ENCODE peak calls at places on chromosomes 2 and 18, in five cellular contexts. One of them, this sample, is unnamed.

GRCh38 chr2:239693330-239693729 is 292.5 kb upstream of the HDAC4 start:
- DNase-seq in tibial nerve: no peak
- DNase-seq in kidney: no peak
- DNase-seq in heart right ventricle: no peak
- DNase-seq in fibroblast of the aortic adventitia: no peak
- DNase-seq in this sample: no peak

GRCh38 chr2:113281920-113282746 is 3.4 kb upstream of the PAX8 start:
- DNase-seq in heart right ventricle: no peak
- DNase-seq in fibroblast of the aortic adventitia: no peak
- DNase-seq in kidney: no peak
- DNase-seq in tibial nerve: no peak
- DNase-seq in this sample: no peak

GRCh38 chr2:200507179-200507578 is 2.7 kb downstream of the KCTD18 start:
- DNase-seq in fibroblast of the aortic adventitia: no peak
- DNase-seq in kidney: no peak
- DNase-seq in heart right ventricle: no peak
- DNase-seq in tibial nerve: no peak
- DNase-seq in this sample: no peak

GRCh38 chr2:225002039-225002655 is 40.1 kb downstream of the DOCK10 start:
- DNase-seq in fibroblast of the aortic adventitia: peak; percentile 88
- DNase-seq in tibial nerve: peak; percentile 78
- DNase-seq in kidney: no peak
- DNase-seq in heart right ventricle: peak; percentile 53
- DNase-seq in this sample: no peak

GRCh38 chr2:26609839-26610277 is 31.3 kb downstream of the CIB4 start:
- DNase-seq in kidney: no peak
- DNase-seq in heart right ventricle: no peak
- DNase-seq in fibroblast of the aortic adventitia: no peak
- DNase-seq in tibial nerve: no peak
- DNase-seq in this sample: no peak

GRCh38 chr2:230591850-230592249 is 120.8 kb upstream of the CAB39 start:
- DNase-seq in heart right ventricle: no peak
- DNase-seq in kidney: no peak
- DNase-seq in fibroblast of the aortic adventitia: no peak
- DNase-seq in tibial nerve: no peak
- DNase-seq in this sample: no peak

GRCh38 chr18:3441290-3441689 is 8.7 kb upstream of the TGIF1 start:
- DNase-seq in tibial nerve: no peak
- DNase-seq in fibroblast of the aortic adventitia: peak; percentile 14
- DNase-seq in heart right ventricle: peak; percentile 37
- DNase-seq in kidney: no peak
- DNase-seq in this sample: no peak

GRCh38 chr2:118197011-118197695 is 108.9 kb downstream of the INSIG2 start:
- DNase-seq in kidney: no peak
- DNase-seq in tibial nerve: no peak
- DNase-seq in heart right ventricle: no peak
- DNase-seq in fibroblast of the aortic adventitia: peak; percentile 18
- DNase-seq in this sample: no peak

GRCh38 chr2:121363632-121364420 is 78.8 kb upstream of the TFCP2L1 start:
- DNase-seq in tibial nerve: peak; percentile 48
- DNase-seq in heart right ventricle: no peak
- DNase-seq in kidney: no peak
- DNase-seq in fibroblast of the aortic adventitia: peak; percentile 88
- DNase-seq in this sample: no peak

GRCh38 chr2:127080226-127080940 is 26.6 kb downstream of the BIN1 start:
- DNase-seq in fibroblast of the aortic adventitia: no peak
- DNase-seq in kidney: no peak
- DNase-seq in heart right ventricle: peak; percentile 32
- DNase-seq in tibial nerve: no peak
- DNase-seq in this sample: no peak

GRCh38 chr2:44280869-44281268 is 5.6 kb downstream of the SLC3A1 start:
- DNase-seq in tibial nerve: no peak
- DNase-seq in heart right ventricle: no peak
- DNase-seq in fibroblast of the aortic adventitia: no peak
- DNase-seq in kidney: no peak
- DNase-seq in this sample: no peak

GRCh38 chr18:76496200-76496890 is 1.3 kb upstream of the ZNF516 start:
- DNase-seq in heart right ventricle: peak; percentile 44
- DNase-seq in tibial nerve: peak; percentile 66
- DNase-seq in kidney: peak; percentile 83
- DNase-seq in fibroblast of the aortic adventitia: peak; percentile 82
- DNase-seq in this sample: peak; percentile 90
- H3K4me3 ChIP-seq in heart right ventricle: peak overlapping the region; percentile 67
- H3K4me3 ChIP-seq in tibial nerve: peak overlapping the region; percentile 75
- H3K4me3 ChIP-seq in kidney: peak overlapping the region; percentile 64
- H3K4me3 ChIP-seq in fibroblast of the aortic adventitia: peak overlapping the region; percentile 77
- H3K4me3 ChIP-seq in this sample: peak overlapping the region; percentile 62

GRCh38 chr2:128538401-128538800 is 219.7 kb upstream of the HS6ST1 start:
- DNase-seq in heart right ventricle: no peak
- DNase-seq in fibroblast of the aortic adventitia: no peak
- DNase-seq in tibial nerve: no peak
- DNase-seq in kidney: no peak
- DNase-seq in this sample: no peak

GRCh38 chr2:128537646-128538045 is 219.0 kb upstream of the HS6ST1 start:
- DNase-seq in tibial nerve: no peak
- DNase-seq in heart right ventricle: no peak
- DNase-seq in fibroblast of the aortic adventitia: no peak
- DNase-seq in kidney: no peak
- DNase-seq in this sample: no peak

GRCh38 chr2:128534688-128535392 is 216.2 kb upstream of the HS6ST1 start:
- DNase-seq in fibroblast of the aortic adventitia: no peak
- DNase-seq in heart right ventricle: no peak
- DNase-seq in kidney: no peak
- DNase-seq in tibial nerve: no peak
- DNase-seq in this sample: peak; percentile 4

GRCh38 chr2:128536925-128537620 is 218.4 kb upstream of the HS6ST1 start:
- DNase-seq in fibroblast of the aortic adventitia: peak; percentile 81
- DNase-seq in heart right ventricle: no peak
- DNase-seq in kidney: no peak
- DNase-seq in tibial nerve: no peak
- DNase-seq in this sample: no peak

DNA sequence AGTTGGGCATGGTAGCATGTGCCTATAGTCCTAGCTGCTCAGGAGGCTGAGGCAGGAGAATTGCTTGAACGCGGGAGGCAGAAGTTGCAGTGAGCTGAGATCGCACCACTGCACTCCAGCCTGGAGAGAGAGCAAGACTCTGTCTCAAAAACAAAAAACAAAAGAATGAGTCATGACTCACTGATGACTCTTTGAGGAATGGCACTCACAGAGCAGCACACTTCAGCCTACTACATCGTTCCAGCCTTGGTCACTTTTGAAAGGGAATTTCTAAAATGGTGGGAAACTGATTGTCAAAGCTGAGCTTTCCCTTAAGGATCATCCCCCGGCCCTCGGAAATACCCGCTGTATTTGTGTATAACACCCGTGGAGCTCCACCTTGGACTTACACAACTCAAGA is 217.3 kb upstream of the HS6ST1 start:
- DNase-seq in kidney: no peak
- DNase-seq in tibial nerve: no peak
- DNase-seq in fibroblast of the aortic adventitia: peak; percentile 63
- DNase-seq in heart right ventricle: no peak
- DNase-seq in this sample: no peak
- TF ChIP-seq CTCF in kidney: no peak
- TF ChIP-seq CTCF in tibial nerve: no peak
- TF ChIP-seq CTCF in fibroblast of the aortic adventitia: no peak
- TF ChIP-seq CTCF in heart right ventricle: no peak
- TF ChIP-seq CTCF in this sample: no peak

GRCh38 chr2:210169871-210170441 is 1.3 kb downstream of the KANSL1L start:
- DNase-seq in kidney: no peak
- DNase-seq in tibial nerve: no peak
- DNase-seq in fibroblast of the aortic adventitia: peak; percentile 84
- DNase-seq in heart right ventricle: no peak
- DNase-seq in this sample: no peak

GRCh38 chr2:210171309-210172218 is at the start of gene KANSL1L:
- DNase-seq in fibroblast of the aortic adventitia: peak; percentile 94
- DNase-seq in heart right ventricle: peak; percentile 99
- DNase-seq in tibial nerve: peak; percentile 99
- DNase-seq in kidney: peak; percentile 100
- DNase-seq in this sample: peak; percentile 100

GRCh38 chr2:210170442-210171303 is 536 bp downstream of the KANSL1L start:
- DNase-seq in fibroblast of the aortic adventitia: peak; percentile 96
- DNase-seq in tibial nerve: peak; percentile 97
- DNase-seq in heart right ventricle: peak; percentile 96
- DNase-seq in kidney: peak; percentile 99
- DNase-seq in this sample: peak; percentile 98

GRCh38 chr2:210174086-210174485 is 2.9 kb upstream of the KANSL1L start:
- DNase-seq in tibial nerve: no peak
- DNase-seq in fibroblast of the aortic adventitia: no peak
- DNase-seq in heart right ventricle: no peak
- DNase-seq in kidney: no peak
- DNase-seq in this sample: no peak

DNA sequence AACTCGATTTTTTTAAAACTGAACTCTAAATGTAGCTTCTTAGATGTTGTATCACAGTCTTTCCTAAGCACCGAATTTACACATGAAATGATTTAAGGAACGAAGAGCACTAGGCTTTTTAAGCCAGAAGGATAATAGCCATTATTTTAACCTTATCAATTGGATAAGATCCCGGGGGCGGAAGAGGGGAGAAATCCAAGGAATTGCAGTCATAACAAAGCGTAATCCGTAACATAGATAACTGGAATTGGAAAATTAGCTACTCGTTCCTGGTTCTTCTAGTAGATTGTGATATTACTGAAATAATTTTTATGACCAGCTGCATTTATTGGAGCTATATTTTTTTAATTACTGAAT is 988 bp upstream of the KANSL1L start:
- DNase-seq in fibroblast of the aortic adventitia: peak; percentile 29
- DNase-seq in heart right ventricle: no peak
- DNase-seq in tibial nerve: no peak
- DNase-seq in kidney: no peak
- DNase-seq in this sample: no peak
- H3K4me3 ChIP-seq in fibroblast of the aortic adventitia: peak overlapping the region; percentile 68
- H3K4me3 ChIP-seq in heart right ventricle: peak overlapping the region; percentile 90
- H3K4me3 ChIP-seq in tibial nerve: peak overlapping the region; percentile 55
- H3K4me3 ChIP-seq in kidney: peak overlapping the region; percentile 82
- H3K4me3 ChIP-seq in this sample: peak overlapping the region; percentile 50

GRCh38 chr2:37984589-37984988 is 59.5 kb downstream of the RMDN2 start:
- DNase-seq in heart right ventricle: no peak
- DNase-seq in fibroblast of the aortic adventitia: peak; percentile 69
- DNase-seq in kidney: no peak
- DNase-seq in tibial nerve: no peak
- DNase-seq in this sample: no peak
- TF ChIP-seq CTCF in heart right ventricle: no peak
- TF ChIP-seq CTCF in fibroblast of the aortic adventitia: peak; percentile 35
- TF ChIP-seq CTCF in kidney: no peak
- TF ChIP-seq CTCF in tibial nerve: no peak
- TF ChIP-seq CTCF in this sample: peak; percentile 14

DNA sequence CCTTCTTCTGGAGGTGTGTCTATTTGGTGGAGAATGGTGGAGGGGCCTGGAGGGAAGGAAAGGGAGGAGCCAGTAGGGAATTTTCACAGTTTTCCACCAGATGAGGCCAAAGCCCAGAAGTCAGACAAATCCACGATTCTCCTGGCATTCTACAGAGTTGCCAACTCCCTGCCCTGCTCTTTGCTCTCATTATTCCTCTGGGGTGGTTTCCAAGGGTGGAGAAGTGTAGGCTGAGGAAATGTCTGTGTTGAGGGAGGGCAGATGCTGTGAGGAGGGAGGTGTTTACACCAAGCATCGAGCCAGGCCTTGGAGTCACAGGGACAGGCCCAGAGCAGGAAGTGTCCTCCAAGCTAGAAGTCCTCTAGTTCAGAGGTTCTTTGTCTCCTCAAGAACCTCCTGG is 124.1 kb upstream of the LGALSL start:
- DNase-seq in heart right ventricle: peak; percentile 42
- DNase-seq in tibial nerve: no peak
- DNase-seq in fibroblast of the aortic adventitia: peak; percentile 71
- DNase-seq in kidney: no peak
- DNase-seq in this sample: no peak
- H3K4me3 ChIP-seq in heart right ventricle: no peak overlapping the region
- H3K4me3 ChIP-seq in tibial nerve: no peak overlapping the region
- H3K4me3 ChIP-seq in fibroblast of the aortic adventitia: no peak overlapping the region
- H3K4me3 ChIP-seq in kidney: no peak overlapping the region
- H3K4me3 ChIP-seq in this sample: no peak overlapping the region

GRCh38 chr2:85503611-85504433 is 35.1 kb upstream of the MAT2A start:
- DNase-seq in tibial nerve: no peak
- DNase-seq in fibroblast of the aortic adventitia: peak; percentile 69
- DNase-seq in kidney: no peak
- DNase-seq in heart right ventricle: no peak
- DNase-seq in this sample: no peak
- TF ChIP-seq CTCF in tibial nerve: no peak
- TF ChIP-seq CTCF in fibroblast of the aortic adventitia: no peak
- TF ChIP-seq CTCF in kidney: no peak
- TF ChIP-seq CTCF in heart right ventricle: no peak
- TF ChIP-seq CTCF in this sample: no peak